ENCODE peak calls at places on chromosomes 5 and 9, in seven cellular contexts. I is transverse colon, P is heart right ventricle, D is uterus, J is spleen, T is IMR-90, B is SK-N-SH. A is an unnamed sample.

GRCh38 chr5:146624179-146624578 is 108.2 kb upstream of the GPR151 start:
- DNase-seq in I (no peak), P (no peak), D (no peak), J (no peak), T (no peak), B (no peak), A (no peak)

GRCh38 chr9:135029434-135029833 is 58.0 kb upstream of the OLFM1 start:
- DNase-seq in I (no peak), P (no peak), D (no peak), J (no peak), T (no peak), B (no peak), A (no peak)

GRCh38 chr9:121550569-121551512 is 51.2 kb upstream of the GGTA1 start:
- DNase-seq in I (peak; percentile 80), P (peak; percentile 81), D (peak; percentile 82), J (peak; percentile 94), T (peak; percentile 46), B (peak; percentile 92), A (peak; percentile 79)

GRCh38 chr9:73090214-73090613 is 61.5 kb upstream of the ANXA1 start:
- DNase-seq in I (no peak), P (no peak), D (no peak), J (no peak), T (no peak), B (no peak), A (no peak)

GRCh38 chr5:56190500-56190899 is 42.6 kb downstream of the ANKRD55 start:
- DNase-seq in I (peak; percentile 33), P (peak; percentile 52), D (peak; percentile 38), J (no peak), T (peak; percentile 80), B (no peak), A (peak; percentile 42)

GRCh38 chr5:148846930-148847329 is 20.5 kb downstream of the ADRB2 start:
- DNase-seq in I (no peak), P (no peak), D (no peak), J (no peak), T (peak; percentile 74), B (no peak), A (no peak)

GRCh38 chr5:35830587-35830986 is 26.1 kb upstream of the IL7R start:
- DNase-seq in I (no peak), P (no peak), D (no peak), J (no peak), T (no peak), B (no peak), A (no peak)

GRCh38 chr9:110179734-110180133 is 28.2 kb downstream of the C9orf152 start:
- DNase-seq in I (no peak), P (no peak), D (no peak), J (no peak), T (peak; percentile 86), B (no peak), A (no peak)

GRCh38 chr9:122642226-122642625 is 15.2 kb downstream of the OR1B1 start:
- DNase-seq in I (no peak), P (no peak), D (no peak), J (no peak), T (no peak), B (no peak), A (no peak)

GRCh38 chr9:114836769-114837168 is 30.9 kb upstream of the TNFSF15 start:
- DNase-seq in I (no peak), P (no peak), D (no peak), J (no peak), T (no peak), B (no peak), A (no peak)

GRCh38 chr5:172459396-172460165 is 5.3 kb upstream of the SH3PXD2B start:
- DNase-seq in I (no peak), P (no peak), D (no peak), J (no peak), T (no peak), B (no peak), A (no peak)

GRCh38 chr5:159552751-159553150 is 222.5 kb upstream of the IL12B start:
- DNase-seq in I (no peak), P (no peak), D (no peak), J (no peak), T (peak; percentile 45), B (no peak), A (no peak)

GRCh38 chr9:98075332-98075805 is 18.8 kb downstream of the NANS start:
- DNase-seq in I (no peak), P (no peak), D (no peak), J (peak; percentile 1), T (peak; percentile 78), B (no peak), A (no peak)

GRCh38 chr5:80141147-80141671 is 106.1 kb downstream of the THBS4 start:
- DNase-seq in I (peak; percentile 70), P (peak; percentile 89), D (peak; percentile 83), J (peak; percentile 87), T (peak; percentile 15), B (peak; percentile 24), A (peak; percentile 63)

GRCh38 chr9:121883281-121884056 is 209.6 kb downstream of the TTLL11 start:
- DNase-seq in I (no peak), P (no peak), D (no peak), J (no peak), T (peak; percentile 37), B (no peak), A (no peak)

GRCh38 chr5:168870914-168871313 is 291.7 kb upstream of the PANK3 start:
- DNase-seq in I (no peak), P (no peak), D (no peak), J (no peak), T (no peak), B (no peak), A (no peak)

GRCh38 chr9:86282979-86283535 is 719 bp upstream of the ISCA1 start:
- DNase-seq in I (no peak), P (no peak), D (no peak), J (peak; percentile 72), T (peak; percentile 88), B (no peak), A (no peak)

GRCh38 chr9:96813607-96814006 is 35.7 kb upstream of the ZNF510 start:
- DNase-seq in I (no peak), P (no peak), D (no peak), J (no peak), T (no peak), B (no peak), A (no peak)

GRCh38 chr9:96818535-96818934 is 35.8 kb downstream of the ZNF782 start:
- DNase-seq in I (no peak), P (no peak), D (no peak), J (no peak), T (no peak), B (no peak), A (no peak)

GRCh38 chr9:96817973-96818372 is 36.3 kb downstream of the ZNF782 start:
- DNase-seq in I (no peak), P (no peak), D (no peak), J (no peak), T (no peak), B (no peak), A (no peak)
- H3K9me3 ChIP-seq in I (peaks cover 97% of the 10 kb centered on the region), P (peaks cover 98% of the 10 kb centered on the region), D (peaks cover 55% of the 10 kb centered on the region), J (peaks cover 100% of the 10 kb centered on the region), T (peaks cover 49% of the 10 kb centered on the region), B (peaks cover 64% of the 10 kb centered on the region), A (peaks cover 55% of the 10 kb centered on the region)

DNA sequence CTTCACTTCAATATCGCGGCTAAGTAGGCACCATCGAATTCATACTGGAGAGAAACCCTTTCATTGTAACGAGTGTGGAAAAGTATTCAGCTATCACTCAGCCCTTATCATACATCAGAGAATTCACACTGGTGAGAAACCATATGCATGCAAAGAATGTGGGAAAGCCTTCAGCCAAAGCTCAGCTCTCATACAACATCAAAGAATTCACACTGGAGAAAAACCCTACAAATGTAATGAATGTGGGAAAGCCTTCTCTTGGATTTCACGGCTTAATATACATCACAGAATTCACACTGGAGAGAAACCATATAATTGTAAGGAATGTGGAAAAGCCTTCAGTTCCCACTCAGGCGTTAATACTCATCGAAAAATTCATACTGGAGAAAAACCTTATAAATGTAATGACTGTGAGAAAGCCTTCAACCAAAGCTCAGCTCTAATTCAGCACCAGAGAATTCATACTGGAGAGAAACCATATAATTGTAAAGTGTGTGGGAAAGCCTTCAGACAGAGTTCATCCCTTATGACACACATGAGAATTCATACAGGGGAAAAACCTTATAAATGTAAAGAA is 9.5 kb downstream of the ZNF879 start:
- DNase-seq in I (no peak), P (no peak), D (no peak), J (no peak), T (no peak), B (no peak), A (no peak)
- H3K9me3 ChIP-seq in I (peaks cover 95% of the 10 kb centered on the region), P (peaks cover 99% of the 10 kb centered on the region), D (peaks cover 83% of the 10 kb centered on the region), J (peaks cover 100% of the 10 kb centered on the region), T (peaks cover 55% of the 10 kb centered on the region), B (peaks cover 22% of the 10 kb centered on the region), A (peaks cover 28% of the 10 kb centered on the region)

GRCh38 chr5:60595183-60595582 is 104.8 kb downstream of the DEPDC1B start:
- DNase-seq in I (no peak), P (no peak), D (no peak), J (no peak), T (no peak), B (no peak), A (no peak)

GRCh38 chr5:60594715-60595114 is 105.3 kb downstream of the DEPDC1B start:
- DNase-seq in I (no peak), P (no peak), D (no peak), J (no peak), T (no peak), B (no peak), A (no peak)

GRCh38 chr5:60585618-60586017 is 114.3 kb downstream of the DEPDC1B start:
- DNase-seq in I (no peak), P (no peak), D (no peak), J (no peak), T (no peak), B (no peak), A (no peak)

GRCh38 chr5:60586307-60586901 is 113.6 kb downstream of the DEPDC1B start:
- DNase-seq in I (no peak), P (no peak), D (no peak), J (no peak), T (peak; percentile 50), B (peak; percentile 6), A (no peak)

DNA sequence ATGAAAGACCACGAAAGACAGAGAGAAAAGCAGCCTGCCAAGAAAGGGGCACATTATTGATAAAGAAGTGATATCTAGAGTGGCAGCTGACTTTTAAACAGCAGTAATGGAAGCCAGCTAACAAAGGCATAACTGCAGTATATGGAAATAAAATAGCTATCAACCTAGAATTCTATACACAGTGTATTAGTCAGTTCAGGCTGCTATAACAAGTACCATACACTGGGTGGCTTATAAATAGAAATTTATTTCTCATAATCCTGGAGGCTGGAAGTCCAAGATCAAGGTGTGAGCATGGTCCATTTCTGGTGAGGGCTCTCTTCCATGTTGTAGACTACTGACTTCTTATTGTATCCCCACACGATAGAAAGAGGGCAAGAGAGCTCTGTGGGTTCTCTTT is 109.8 kb downstream of the DEPDC1B start:
- DNase-seq in I (no peak), P (no peak), D (no peak), J (no peak), T (no peak), B (no peak), A (no peak)
- H3K9me3 ChIP-seq in I (no peaks in the 10 kb centered on the region), P (no peaks in the 10 kb centered on the region), D (no peaks in the 10 kb centered on the region), J (no peaks in the 10 kb centered on the region), T (no peaks in the 10 kb centered on the region), B (no peaks in the 10 kb centered on the region), A (no peaks in the 10 kb centered on the region)

DNA sequence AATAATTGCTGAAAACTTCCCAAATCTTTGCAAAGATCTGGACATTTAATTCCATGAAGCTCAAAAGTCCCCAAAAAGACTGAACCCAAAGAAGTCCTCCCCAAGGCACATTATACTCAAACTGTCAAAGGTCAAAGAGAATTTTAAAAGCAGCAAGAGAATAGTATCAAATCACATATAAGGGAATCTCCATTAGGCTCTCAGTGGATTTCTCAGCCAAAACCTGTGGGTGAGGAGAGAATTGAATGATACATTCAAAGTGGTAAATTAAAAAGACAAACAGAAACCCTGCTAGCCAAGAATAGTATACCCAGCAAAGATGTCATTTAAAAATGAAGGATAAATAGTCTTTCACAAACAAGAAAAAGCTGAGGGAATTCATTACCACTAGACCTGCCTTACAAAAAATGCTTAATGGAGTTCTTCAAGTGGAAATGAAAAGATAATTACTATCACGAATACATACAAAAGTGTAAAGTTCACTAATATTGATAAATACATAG is 134.1 kb downstream of the NDUFS4 start:
- DNase-seq in I (no peak), P (no peak), D (no peak), J (no peak), T (no peak), B (no peak), A (no peak)
- H3K9me3 ChIP-seq in I (peaks cover 33% of the 10 kb centered on the region), P (peaks cover 33% of the 10 kb centered on the region), D (peaks cover 39% of the 10 kb centered on the region), J (peaks cover 94% of the 10 kb centered on the region), T (peaks cover 14% of the 10 kb centered on the region), B (peaks cover 37% of the 10 kb centered on the region), A (peaks cover 4% of the 10 kb centered on the region)

A was measured in lung.